ENCODE peak calls at places on chromosome 9, in six cellular contexts. G is fibroblast of lung, U is HCT116, W is MM.1S, A is SK-N-SH, D is GM23248. Q is an unnamed sample.

GRCh38 chr9:98807811-98808195 is 333 bp downstream of the GALNT12 start:
- DNase-seq in D (peak), U (no peak), A (no peak), G (no peak), W (no peak), Q (no peak)

GRCh38 chr9:98402272-98402840 is 146.9 kb upstream of the TBC1D2 start:
- DNase-seq in A (no peak), G (no peak), D (no peak), W (no peak), U (no peak), Q (no peak)

GRCh38 chr9:122695696-122696095 is 20.8 kb downstream of the OR1L3 start:
- DNase-seq in A (no peak), D (peak), G (no peak), U (no peak), W (no peak), Q (no peak)

GRCh38 chr9:38094165-38094564 is 25.1 kb upstream of the SHB start:
- DNase-seq in A (no peak), U (no peak), G (no peak), W (no peak), D (no peak), Q (no peak)

GRCh38 chr9:87878930-87879603 is 3.6 kb upstream of the SPATA31E1 start:
- DNase-seq in G (peak), A (no peak), W (no peak), D (peak), U (no peak), Q (no peak)

GRCh38 chr9:104903609-104904008 is 24.3 kb downstream of the ABCA1 start:
- DNase-seq in A (no peak), D (peak), U (no peak), G (no peak), W (no peak), Q (no peak)

GRCh38 chr9:112784020-112784788 is 33.6 kb downstream of the SNX30 start:
- DNase-seq in D (no peak), W (no peak), U (no peak), A (peak), G (peak), Q (no peak)

GRCh38 chr9:100587375-100587774 is 9.5 kb downstream of the CAVIN4 start:
- DNase-seq in D (no peak), W (no peak), U (peak), G (no peak), A (no peak), Q (no peak)

GRCh38 chr9:136019041-136019680 is 58.0 kb upstream of the UBAC1 start:
- DNase-seq in U (no peak), W (no peak), D (no peak), G (no peak), A (no peak), Q (no peak)

GRCh38 chr9:114988962-114989599 is 58.7 kb upstream of the TNFSF8 start:
- DNase-seq in W (no peak), A (no peak), U (no peak), G (peak), D (peak), Q (no peak)

GRCh38 chr9:13450723-13451122 is 171.2 kb upstream of the MPDZ start:
- DNase-seq in D (no peak), G (no peak), A (no peak), U (no peak), W (peak), Q (no peak)

GRCh38 chr9:93072383-93072795 is 13.9 kb downstream of the SUSD3 start:
- DNase-seq in D (no peak), G (peak), W (peak), U (no peak), A (peak), Q (no peak)

GRCh38 chr9:70113403-70114022 is 69.9 kb downstream of the MAMDC2 start:
- DNase-seq in D (peak), W (peak), G (peak), A (peak), U (peak), Q (no peak)

GRCh38 chr9:106420511-106420944 is 442.4 kb upstream of the ZNF462 start:
- DNase-seq in W (peak), A (no peak), G (peak), U (no peak), D (no peak), Q (no peak)

GRCh38 chr9:38154501-38155421 is 85.7 kb upstream of the SHB start:
- DNase-seq in A (peak), D (no peak), W (no peak), U (no peak), G (no peak), Q (no peak)

GRCh38 chr9:21465859-21466518 is 16.1 kb downstream of the IFNE start:
- DNase-seq in A (peak), W (peak), G (peak), D (peak), U (peak), Q (no peak)

GRCh38 chr9:92513349-92513748 is 22.4 kb downstream of the ECM2 start:
- DNase-seq in D (no peak), A (no peak), U (no peak), W (no peak), G (no peak), Q (no peak)

GRCh38 chr9:117344892-117345660 is 69.8 kb downstream of the ASTN2 start:
- DNase-seq in U (no peak), W (no peak), D (no peak), G (no peak), A (peak), Q (no peak)

GRCh38 chr9:137278061-137278912 is 761 bp downstream of the TOR4A start:
- DNase-seq in A (peak), G (no peak), D (peak), U (no peak), W (no peak), Q (peak)

GRCh38 chr9:107734231-107735014 is 244.9 kb upstream of the KLF4 start:
- DNase-seq in A (no peak), G (peak), W (no peak), U (no peak), D (peak), Q (peak)

GRCh38 chr9:21584890-21585289 is 102.8 kb upstream of the IFNE start:
- DNase-seq in G (no peak), A (no peak), W (no peak), U (no peak), D (no peak), Q (no peak)

GRCh38 chr9:85215936-85216335 is 525.8 kb downstream of the AGTPBP1 start:
- DNase-seq in G (peak), W (no peak), D (peak), U (no peak), A (no peak), Q (no peak)

GRCh38 chr9:138068601-138069035 is 191.0 kb downstream of the CACNA1B start:
- DNase-seq in A (peak), G (no peak), D (no peak), U (no peak), W (no peak), Q (peak)

GRCh38 chr9:110047955-110048472 is 159.9 kb downstream of the C9orf152 start:
- DNase-seq in U (no peak), W (no peak), A (peak), D (no peak), G (no peak), Q (no peak)

GRCh38 chr9:137007060-137007815 is 10.9 kb upstream of the CLIC3 start:
- DNase-seq in A (no peak), G (peak), U (no peak), D (no peak), W (no peak), Q (no peak)

GRCh38 chr9:81609782-81610738 is 79.3 kb downstream of the TLE1 start:
- DNase-seq in G (no peak), U (no peak), D (peak), W (no peak), A (no peak), Q (peak)

DNA sequence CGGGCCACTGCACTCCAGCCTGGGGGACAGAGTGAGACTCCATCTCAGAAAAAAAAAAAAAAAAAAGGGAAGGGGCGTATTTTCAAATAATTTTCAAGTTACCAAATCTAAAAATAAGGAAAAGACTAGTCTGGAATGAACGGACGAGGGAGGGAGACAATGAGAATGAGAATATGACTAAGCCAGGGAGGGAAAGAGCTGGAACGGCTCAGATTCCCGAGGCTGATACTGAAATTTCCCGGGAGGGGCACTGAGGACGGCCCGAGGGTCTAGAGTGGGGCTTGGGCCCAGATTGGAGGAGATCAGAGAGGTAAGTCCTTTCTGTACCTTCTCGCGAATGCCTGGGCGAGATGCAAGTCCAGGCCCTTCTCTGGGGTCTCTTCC is 3.4 kb upstream of the CCIN start:
- DNase-seq in G (peak), W (no peak), U (no peak), A (no peak), D (peak), Q (no peak)
- H3K27ac ChIP-seq in G (no peak), W (no peak), U (no peak), A (no peak), D (peak), Q (no peak)

GRCh38 chr9:83219924-83220438 is 157.0 kb upstream of the RASEF start:
- DNase-seq in D (no peak), U (no peak), A (no peak), W (no peak), G (no peak), Q (no peak)
- H3K9ac ChIP-seq in D (peak), U (peak), A (peak), W (no peak), G (no peak), Q (no peak)

GRCh38 chr9:123757960-123758359 is 172.0 kb downstream of the DENND1A start:
- DNase-seq in W (no peak), G (no peak), D (no peak), U (no peak), A (no peak), Q (no peak)

GRCh38 chr9:123757547-123757946 is 172.4 kb downstream of the DENND1A start:
- DNase-seq in W (no peak), D (no peak), U (no peak), A (no peak), G (no peak), Q (no peak)

GRCh38 chr9:123753669-123754307 is 176.1 kb downstream of the DENND1A start:
- DNase-seq in D (no peak), U (no peak), G (no peak), W (peak), A (no peak), Q (no peak)

GRCh38 chr9:123753011-123753410 is 176.9 kb downstream of the DENND1A start:
- DNase-seq in D (no peak), G (no peak), U (no peak), W (no peak), A (no peak), Q (no peak)

DNA sequence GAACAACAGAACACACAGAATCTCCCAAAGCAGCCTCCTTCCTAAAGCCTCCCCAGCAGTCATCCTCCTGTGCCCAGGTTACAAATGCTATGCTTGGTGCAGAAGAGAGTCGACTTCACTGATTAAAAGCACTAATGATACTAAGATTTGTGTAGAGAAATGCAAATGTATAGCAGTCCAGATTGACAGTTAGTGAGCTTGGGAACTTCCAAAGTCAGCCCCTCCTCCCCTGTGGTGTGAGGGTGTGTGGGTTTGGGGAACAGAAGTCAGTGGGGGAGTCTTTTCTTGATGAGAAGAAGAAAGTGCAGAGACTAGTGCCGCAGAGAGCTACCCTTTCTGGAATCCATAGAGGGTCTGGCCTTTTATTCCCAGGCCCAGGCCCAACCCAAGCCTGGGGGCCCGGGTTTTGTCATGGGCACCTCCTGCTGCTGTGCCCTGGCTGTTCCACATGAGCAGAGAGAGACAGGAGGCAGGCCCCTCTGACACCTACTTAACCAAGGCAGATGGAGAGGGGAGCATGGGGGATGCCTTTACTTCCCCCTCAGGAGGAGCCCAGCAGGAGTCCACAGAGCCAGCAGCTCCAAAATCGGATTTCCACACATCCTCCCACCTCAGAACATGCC is 173.3 kb downstream of the DENND1A start:
- DNase-seq in U (no peak), W (no peak), A (no peak), G (no peak), D (no peak), Q (no peak)
- H3K27ac ChIP-seq in U (no peak), W (no peak), A (no peak), G (no peak), D (no peak), Q (no peak)

DNA sequence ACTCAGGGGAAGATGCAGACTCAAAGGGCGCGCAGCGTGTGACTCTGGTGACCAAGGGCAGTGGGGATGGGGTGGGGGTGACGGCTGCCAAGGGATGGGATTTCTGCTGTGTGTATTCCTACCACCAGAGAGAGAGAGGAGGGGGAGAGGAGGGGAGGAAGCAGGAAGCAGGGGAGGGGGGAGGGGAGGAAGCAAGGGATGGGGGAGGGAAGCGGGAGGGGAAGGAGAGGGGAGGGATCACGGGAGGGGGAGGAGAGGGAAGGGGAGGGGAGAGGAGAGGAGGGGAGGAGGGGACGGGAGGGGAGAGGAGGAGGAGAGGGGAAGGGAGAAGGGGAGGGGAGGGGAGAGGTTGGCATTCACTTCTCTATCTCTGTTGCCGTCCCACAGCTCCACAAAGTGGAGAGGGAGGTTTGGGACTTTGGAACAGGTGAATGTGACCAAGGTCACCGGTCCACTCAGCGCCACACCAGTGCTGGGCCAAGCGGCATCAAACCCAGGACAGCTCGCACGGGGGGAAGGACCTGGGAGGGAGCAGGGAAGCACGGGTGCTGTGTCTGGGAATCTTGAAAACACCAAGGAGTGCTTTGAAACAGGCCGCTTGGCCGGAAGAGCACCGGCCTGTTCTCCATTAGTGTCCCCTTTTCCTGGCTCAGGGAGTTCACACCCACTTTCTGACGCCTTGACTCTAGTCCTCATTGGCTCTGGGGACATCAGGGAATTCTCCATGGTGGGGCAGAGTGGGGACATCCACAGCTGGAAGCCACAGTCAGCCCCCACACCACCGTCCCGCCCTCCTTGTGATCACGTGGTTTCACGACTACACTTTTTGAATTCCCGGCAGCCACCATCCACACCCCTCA is 77.4 kb downstream of the VAV2 start:
- DNase-seq in W (no peak), A (no peak), G (no peak), U (no peak), D (peak), Q (no peak)
- H3K9ac ChIP-seq in W (no peak), A (no peak), G (no peak), U (no peak), D (no peak), Q (no peak)

GRCh38 chr9:37029304-37029775 is 4.7 kb downstream of the PAX5 start:
- DNase-seq in G (no peak), W (no peak), U (no peak), A (no peak), D (no peak), Q (no peak)
- H3K27ac ChIP-seq in G (no peak), W (no peak), U (no peak), A (no peak), D (no peak), Q (no peak)

DNA sequence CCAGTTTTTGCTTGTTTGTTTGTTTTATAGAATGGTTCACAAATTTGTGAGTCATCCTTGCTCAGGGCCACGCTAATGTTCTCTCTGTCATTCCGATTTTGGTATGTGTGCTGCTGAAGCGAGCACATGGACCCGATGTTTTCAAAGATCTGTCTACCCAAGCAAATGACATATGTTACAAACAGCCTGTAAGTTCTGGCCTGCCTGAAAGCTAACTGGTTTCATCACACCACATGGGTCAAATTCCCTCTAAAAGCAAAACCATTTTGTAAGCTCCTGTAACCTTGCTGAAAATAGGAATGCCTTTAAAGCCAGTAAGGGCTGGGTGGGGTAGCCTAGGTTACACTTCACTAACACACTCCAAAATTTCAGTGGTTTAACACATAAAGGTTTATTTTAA is 25.4 kb downstream of the DMRT3 start:
- DNase-seq in A (no peak), D (no peak), U (no peak), G (no peak), W (no peak), Q (no peak)
- H3K9ac ChIP-seq in A (no peak), D (no peak), U (no peak), G (no peak), W (no peak), Q (no peak)

Q was measured in kidney.